ENCODE peak calls at places on chromosomes 11 and 22, in four cellular contexts. L is GM13976, D is nephron progenitor cell, K is PC-9. Q is an unnamed sample.

GRCh38 chr11:125382211-125382807 is 113.8 kb downstream of the FEZ1 start:
- DNase-seq in L (no peak), D (no peak), K (no peak), Q (peak; percentile 9)

GRCh38 chr11:57641011-57641410 is 8.7 kb downstream of the YPEL4 start:
- DNase-seq in L (no peak), D (no peak), K (no peak), Q (peak; percentile 42)

GRCh38 chr22:28217277-28217676 is 298.2 kb upstream of the PITPNB start:
- DNase-seq in L (no peak), D (no peak), K (no peak), Q (no peak)

GRCh38 chr11:94938399-94939055 is 34.8 kb downstream of the CWC15 start:
- DNase-seq in L (no peak), D (no peak), K (no peak), Q (no peak)

GRCh38 chr11:129853508-129854228 is 38.0 kb downstream of the TMEM45B start:
- DNase-seq in L (no peak), D (no peak), K (peak; percentile 93), Q (peak; percentile 74)

GRCh38 chr11:119445356-119445755 is 22.4 kb upstream of the THY1 start:
- DNase-seq in L (no peak), D (no peak), K (no peak), Q (no peak)

GRCh38 chr11:10451399-10452116 is 3.5 kb upstream of the AMPD3 start:
- DNase-seq in L (no peak), D (no peak), K (no peak), Q (no peak)

GRCh38 chr22:42994917-42995562 is 19.9 kb downstream of the PACSIN2 start:
- DNase-seq in L (peak; percentile 53), D (no peak), K (peak; percentile 99), Q (peak; percentile 70)

GRCh38 chr11:78586452-78587046 is 11.9 kb upstream of the NARS2 start:
- DNase-seq in L (peak; percentile 47), D (no peak), K (no peak), Q (no peak)

GRCh38 chr11:58629857-58630256 is 7.4 kb downstream of the CNTF start:
- DNase-seq in L (peak; percentile 60), D (no peak), K (peak; percentile 40), Q (peak; percentile 27)

GRCh38 chr22:19149047-19149883 is 827 bp downstream of the GSC2 start:
- DNase-seq in L (no peak), D (peak; percentile 71), K (no peak), Q (no peak)

GRCh38 chr11:27443746-27444465 is 28.7 kb downstream of the LGR4 start:
- DNase-seq in L (no peak), D (no peak), K (no peak), Q (no peak)

GRCh38 chr22:23103199-23103954 is 33.1 kb downstream of the GNAZ start:
- DNase-seq in L (no peak), D (no peak), K (no peak), Q (no peak)

GRCh38 chr11:18265949-18266348 is at the start of gene SAA1:
- DNase-seq in L (no peak), D (no peak), K (no peak), Q (peak; percentile 34)

GRCh38 chr11:30879322-30880020 is 293.3 kb upstream of the MPPED2 start:
- DNase-seq in L (no peak), D (no peak), K (no peak), Q (no peak)

GRCh38 chr11:83511646-83512045 is 225.5 kb upstream of the CCDC90B start:
- DNase-seq in L (no peak), D (no peak), K (no peak), Q (no peak)

GRCh38 chr22:44734801-44735517 is 17.4 kb upstream of the ARHGAP8 start:
- DNase-seq in L (no peak), D (no peak), K (peak; percentile 18), Q (no peak)

GRCh38 chr11:71379722-71380121 is 68.5 kb downstream of the DHCR7 start:
- DNase-seq in L (no peak), D (no peak), K (no peak), Q (no peak)

GRCh38 chr11:8006349-8006977 is 19.3 kb downstream of the EIF3F start:
- DNase-seq in L (peak; percentile 69), D (peak; percentile 69), K (peak; percentile 39), Q (peak; percentile 71)

GRCh38 chr11:125022551-125022950 is 40.6 kb upstream of the SLC37A2 start:
- DNase-seq in L (no peak), D (no peak), K (no peak), Q (no peak)

GRCh38 chr11:7448126-7448525 is 37.2 kb upstream of the OLFML1 start:
- DNase-seq in L (no peak), D (no peak), K (no peak), Q (no peak)

GRCh38 chr22:22045576-22046335 is 63.2 kb upstream of the TOP3B start:
- DNase-seq in L (no peak), D (no peak), K (no peak), Q (no peak)

GRCh38 chr22:17787159-17788022 is 13.1 kb upstream of the BID start:
- DNase-seq in L (no peak), D (no peak), K (no peak), Q (no peak)
- TF ChIP-seq CTCF in L (no peak), D (no peak), K (no peak), Q (no peak)

DNA sequence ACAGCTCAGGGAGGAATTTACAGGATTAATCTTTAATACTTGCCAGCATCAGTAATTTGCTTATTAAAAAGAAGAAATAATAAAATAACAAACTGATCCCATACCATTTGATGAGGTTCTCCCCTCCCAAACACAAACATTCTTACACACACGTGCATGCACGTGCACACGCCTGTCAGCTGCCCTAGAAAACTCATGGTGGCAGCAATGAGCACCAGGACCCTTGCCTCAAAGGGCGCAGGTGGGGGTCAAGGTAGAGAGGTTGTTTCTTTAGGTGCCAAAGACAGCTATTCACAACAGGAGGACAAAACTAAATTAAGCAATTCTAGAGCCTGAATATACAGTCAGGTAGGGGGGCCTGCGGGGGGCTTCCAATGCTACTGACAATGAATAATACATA is 219.3 kb downstream of the BUD13 start:
- DNase-seq in L (no peak), D (no peak), K (no peak), Q (no peak)
- TF ChIP-seq CTCF in L (no peak), D (peak; percentile 11), K (no peak), Q (no peak)

GRCh38 chr11:4825132-4825531 is 4.0 kb downstream of the OR51F2 start:
- DNase-seq in L (no peak), D (no peak), K (no peak), Q (no peak)

GRCh38 chr11:4830909-4831308 is 9.8 kb downstream of the OR51F2 start:
- DNase-seq in L (no peak), D (no peak), K (no peak), Q (no peak)

GRCh38 chr11:4821021-4821420 is at the start of gene OR51F2:
- DNase-seq in L (no peak), D (no peak), K (no peak), Q (no peak)

GRCh38 chr11:4826425-4826824 is 5.3 kb downstream of the OR51F2 start:
- DNase-seq in L (no peak), D (no peak), K (no peak), Q (no peak)
- TF ChIP-seq CTCF in L (no peak), D (peak; percentile 29), K (no peak), Q (peak; percentile 23)

DNA sequence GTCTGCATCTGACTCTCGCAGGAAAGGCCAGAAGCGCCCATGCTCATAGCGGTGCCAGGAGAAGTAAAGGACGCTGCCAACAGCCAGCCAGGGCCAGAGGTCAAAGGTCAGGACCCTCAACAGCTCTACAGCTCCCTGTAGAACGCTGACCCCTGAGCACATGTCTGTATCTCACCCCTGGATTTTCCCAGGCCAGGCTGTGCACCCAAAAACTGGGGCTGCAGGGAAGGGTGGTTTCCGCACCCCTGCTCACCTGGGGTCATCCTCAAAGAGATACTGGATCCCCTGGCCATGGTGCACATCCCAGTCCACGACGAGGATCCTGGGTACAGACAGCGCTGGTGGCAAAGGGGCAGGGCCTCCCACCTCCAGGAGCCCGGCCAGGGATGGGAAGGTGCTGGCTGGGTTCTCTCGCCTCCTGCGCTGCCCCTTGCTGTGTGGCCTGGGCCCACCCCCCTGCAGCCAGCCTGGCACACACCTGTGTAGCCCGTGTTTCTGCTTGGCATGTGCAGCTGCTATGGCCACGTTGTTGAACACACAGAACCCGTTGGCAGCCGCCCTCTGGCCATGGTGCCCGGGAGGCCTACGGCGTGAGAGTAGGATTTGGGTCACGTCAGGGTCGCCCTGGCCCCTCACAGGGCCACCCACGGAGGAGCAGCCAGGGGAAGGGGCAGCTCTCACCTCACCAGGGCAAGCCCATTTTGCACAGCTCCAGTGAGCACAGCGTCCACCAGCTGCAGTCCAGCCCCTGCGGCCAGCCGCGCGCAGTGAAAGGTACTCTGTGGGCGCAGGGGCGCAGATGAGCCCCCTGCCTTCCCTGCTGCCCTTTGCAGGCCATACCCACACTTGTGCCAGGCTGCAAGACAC is 1.4 kb downstream of the HDAC10 start:
- DNase-seq in L (no peak), D (no peak), K (no peak), Q (no peak)
- TF ChIP-seq CTCF in L (no peak), D (no peak), K (no peak), Q (no peak)

GRCh38 chr11:63907808-63908530 is 9.0 kb downstream of the RCOR2 start:
- DNase-seq in L (no peak), D (peak; percentile 50), K (no peak), Q (no peak)

GRCh38 chr11:63905179-63905578 is 11.8 kb downstream of the RCOR2 start:
- DNase-seq in L (no peak), D (no peak), K (no peak), Q (no peak)

GRCh38 chr11:63906087-63906486 is 10.9 kb downstream of the RCOR2 start:
- DNase-seq in L (no peak), D (no peak), K (no peak), Q (no peak)

GRCh38 chr11:63907063-63907462 is 9.9 kb downstream of the RCOR2 start:
- DNase-seq in L (no peak), D (peak; percentile 32), K (no peak), Q (no peak)

GRCh38 chr11:63906585-63906984 is 10.4 kb downstream of the RCOR2 start:
- DNase-seq in L (no peak), D (peak; percentile 33), K (no peak), Q (peak; percentile 35)
- TF ChIP-seq CTCF in L (no peak), D (no peak), K (peak; percentile 37), Q (peak; percentile 43)

Q was measured in Calu3.